ENCODE peak calls at places on chromosomes 6 and 20, in nine cellular contexts. I is NCI-H69; V is esophagus muscularis mucosa; S is amygdala; Z is H9; Q is right lobe of liver; M is GM19239; O is esophagus squamous epithelium; T is stimulated activated CD4-positive, alpha-beta T cell treated with anti-CD3 and anti-CD28 coated beads, Interleukin-2, amount 100 ng/mL, for 24 hours. L is an unnamed sample.

GRCh38 chr6:107561325-107561724 is 71.4 kb downstream of the SOBP start:
- DNase-seq in I (peak), V (no peak), S (no peak), Z (no peak), Q (no peak), M (no peak), O (no peak), T (no peak), L (no peak)

GRCh38 chr6:16704706-16705402 is 56.4 kb downstream of the ATXN1 start:
- DNase-seq in I (no peak), V (no peak), S (no peak), Z (no peak), Q (no peak), M (no peak), O (no peak), T (peak), L (peak)

GRCh38 chr6:135935951-135936601 is 84.6 kb downstream of the PDE7B start:
- DNase-seq in I (peak), V (no peak), S (no peak), Z (no peak), Q (no peak), M (no peak), O (no peak), T (no peak), L (peak)

GRCh38 chr20:44465001-44465560 is 10.6 kb upstream of the TTPAL start:
- DNase-seq in I (no peak), V (no peak), S (no peak), Z (no peak), Q (peak), M (no peak), O (no peak), T (no peak), L (no peak)

GRCh38 chr6:40524797-40525584 is 62.2 kb downstream of the LRFN2 start:
- DNase-seq in I (peak), V (no peak), S (no peak), Z (no peak), Q (no peak), M (no peak), O (no peak), T (no peak), L (no peak)

GRCh38 chr6:79070206-79070825 is 7.7 kb downstream of the PHIP start:
- DNase-seq in I (peak), V (no peak), S (no peak), Z (no peak), Q (no peak), M (no peak), O (no peak), T (no peak), L (peak)

GRCh38 chr20:22346716-22347115 is 237.7 kb downstream of the FOXA2 start:
- DNase-seq in I (no peak), V (peak), S (no peak), Z (no peak), Q (no peak), M (no peak), O (no peak), T (no peak), L (no peak)

GRCh38 chr6:19824058-19824807 is 12.9 kb upstream of the ID4 start:
- DNase-seq in I (no peak), V (no peak), S (no peak), Z (no peak), Q (no peak), M (no peak), O (no peak), T (no peak), L (no peak)

GRCh38 chr20:14997791-14998190 is 660.4 kb upstream of the FLRT3 start:
- DNase-seq in I (peak), V (no peak), S (no peak), Z (no peak), Q (no peak), M (no peak), O (no peak), T (no peak), L (peak)

GRCh38 chr6:138107752-138108592 is 753 bp upstream of the PERP start:
- DNase-seq in I (peak), V (no peak), S (no peak), Z (peak), Q (peak), M (no peak), O (no peak), T (peak), L (no peak)

GRCh38 chr6:29925341-29926080 is 16.8 kb upstream of the HLA-A start:
- DNase-seq in I (no peak), V (no peak), S (no peak), Z (no peak), Q (no peak), M (no peak), O (no peak), T (no peak), L (no peak)